ENCODE peak calls at places on chromosome 19, in seven cellular contexts. H is left ventricle myocardium inferior, N is AG09319, F is bronchial epithelial cell, W is foreskin keratinocyte, Y is BJ, Q is AG04449. R is an unnamed sample.

GRCh38 chr19:46384396-46384795 is 29.0 kb downstream of the CCDC8 start:
- DNase-seq in H (peak; percentile 46), N (no peak), F (no peak), W (no peak), Y (no peak), Q (no peak), R (no peak)

GRCh38 chr19:11570039-11570462 is 7.4 kb downstream of the ACP5 start:
- DNase-seq in H (no peak), N (no peak), F (no peak), W (no peak), Y (no peak), Q (no peak), R (no peak)

GRCh38 chr19:46537136-46538097 is 41.8 kb upstream of the PNMA8B start:
- DNase-seq in H (peak; percentile 62), N (no peak), F (peak; percentile 28), W (no peak), Y (no peak), Q (no peak), R (peak; percentile 37)

GRCh38 chr19:1046117-1046626 is 6.3 kb downstream of the ABCA7 start:
- DNase-seq in H (no peak), N (no peak), F (no peak), W (no peak), Y (no peak), Q (no peak), R (no peak)

GRCh38 chr19:46678110-46678732 is 17.2 kb upstream of the DACT3 start:
- DNase-seq in H (no peak), N (no peak), F (peak; percentile 14), W (no peak), Y (no peak), Q (no peak), R (no peak)

GRCh38 chr19:13033819-13034611 is 38.7 kb downstream of the NFIX start:
- DNase-seq in H (peak; percentile 86), N (no peak), F (peak; percentile 70), W (no peak), Y (no peak), Q (no peak), R (no peak)

GRCh38 chr19:39795001-39795400 is 16.3 kb downstream of the LEUTX start:
- DNase-seq in H (no peak), N (no peak), F (no peak), W (no peak), Y (no peak), Q (no peak), R (no peak)

GRCh38 chr19:29904017-29904416 is 38.0 kb upstream of the URI1 start:
- DNase-seq in H (no peak), N (no peak), F (no peak), W (no peak), Y (no peak), Q (no peak), R (no peak)

GRCh38 chr19:29660835-29661234 is 4.4 kb upstream of the PLEKHF1 start:
- DNase-seq in H (no peak), N (no peak), F (no peak), W (no peak), Y (no peak), Q (no peak), R (no peak)

GRCh38 chr19:5101871-5102270 is 133.0 kb downstream of the KDM4B start:
- DNase-seq in H (no peak), N (no peak), F (no peak), W (no peak), Y (no peak), Q (no peak), R (no peak)

GRCh38 chr19:45780448-45781281 is 1.6 kb downstream of the DMPK start:
- DNase-seq in H (no peak), N (no peak), F (no peak), W (no peak), Y (no peak), Q (no peak), R (no peak)

GRCh38 chr19:45059258-45059965 is 16.9 kb downstream of the ZNF296 start:
- DNase-seq in H (peak; percentile 53), N (peak; percentile 24), F (peak; percentile 73), W (peak; percentile 26), Y (no peak), Q (no peak), R (peak; percentile 82)

GRCh38 chr19:12720851-12721655 is 2.7 kb downstream of the TNPO2 start:
- DNase-seq in H (no peak), N (no peak), F (no peak), W (no peak), Y (no peak), Q (no peak), R (no peak)

GRCh38 chr19:12985049-12985776 is 10.1 kb upstream of the NFIX start:
- DNase-seq in H (peak; percentile 67), N (no peak), F (no peak), W (no peak), Y (no peak), Q (no peak), R (no peak)

GRCh38 chr19:23378948-23379347 is 16.3 kb downstream of the ZNF91 start:
- DNase-seq in H (no peak), N (no peak), F (no peak), W (no peak), Y (no peak), Q (no peak), R (no peak)

GRCh38 chr19:51326216-51327065 is 15.0 kb downstream of the IGLON5 start:
- DNase-seq in H (no peak), N (no peak), F (no peak), W (no peak), Y (no peak), Q (no peak), R (no peak)

GRCh38 chr19:14021474-14021873 is 6.5 kb upstream of the RLN3 start:
- DNase-seq in H (no peak), N (no peak), F (no peak), W (no peak), Y (no peak), Q (no peak), R (no peak)

GRCh38 chr19:6393982-6394412 is 1.0 kb upstream of the GTF2F1 start:
- DNase-seq in H (no peak), N (no peak), F (no peak), W (no peak), Y (no peak), Q (no peak), R (no peak)

GRCh38 chr19:15776991-15777787 is 10.3 kb upstream of the OR10H5 start:
- DNase-seq in H (no peak), N (no peak), F (no peak), W (no peak), Y (no peak), Q (no peak), R (no peak)

GRCh38 chr19:993361-993830 is 6.8 kb upstream of the GRIN3B start:
- DNase-seq in H (no peak), N (no peak), F (no peak), W (no peak), Y (no peak), Q (no peak), R (no peak)

GRCh38 chr19:46731007-46731501 is 14.1 kb upstream of the PRKD2 start:
- DNase-seq in H (no peak), N (peak; percentile 40), F (peak; percentile 83), W (no peak), Y (peak; percentile 50), Q (peak; percentile 59), R (no peak)

GRCh38 chr19:45156751-45157150 is 4.0 kb downstream of the NKPD1 start:
- DNase-seq in H (no peak), N (no peak), F (no peak), W (no peak), Y (no peak), Q (no peak), R (no peak)

GRCh38 chr19:10430505-10431253 is 10.3 kb downstream of the PDE4A start:
- DNase-seq in H (peak; percentile 72), N (peak; percentile 28), F (no peak), W (no peak), Y (no peak), Q (no peak), R (no peak)

GRCh38 chr19:1864480-1865171 is 1.2 kb upstream of the KLF16 start:
- DNase-seq in H (peak; percentile 75), N (no peak), F (no peak), W (no peak), Y (no peak), Q (no peak), R (peak; percentile 75)

GRCh38 chr19:38718747-38719543 is 25.3 kb downstream of the CAPN12 start:
- DNase-seq in H (peak; percentile 75), N (no peak), F (no peak), W (no peak), Y (no peak), Q (no peak), R (no peak)
- TF ChIP-seq CTCF in H (peak; percentile 59), N (peak; percentile 34), F (peak; percentile 41), W (peak; percentile 57), Y (peak; percentile 59), Q (peak; percentile 51), R (peak; percentile 48)

DNA sequence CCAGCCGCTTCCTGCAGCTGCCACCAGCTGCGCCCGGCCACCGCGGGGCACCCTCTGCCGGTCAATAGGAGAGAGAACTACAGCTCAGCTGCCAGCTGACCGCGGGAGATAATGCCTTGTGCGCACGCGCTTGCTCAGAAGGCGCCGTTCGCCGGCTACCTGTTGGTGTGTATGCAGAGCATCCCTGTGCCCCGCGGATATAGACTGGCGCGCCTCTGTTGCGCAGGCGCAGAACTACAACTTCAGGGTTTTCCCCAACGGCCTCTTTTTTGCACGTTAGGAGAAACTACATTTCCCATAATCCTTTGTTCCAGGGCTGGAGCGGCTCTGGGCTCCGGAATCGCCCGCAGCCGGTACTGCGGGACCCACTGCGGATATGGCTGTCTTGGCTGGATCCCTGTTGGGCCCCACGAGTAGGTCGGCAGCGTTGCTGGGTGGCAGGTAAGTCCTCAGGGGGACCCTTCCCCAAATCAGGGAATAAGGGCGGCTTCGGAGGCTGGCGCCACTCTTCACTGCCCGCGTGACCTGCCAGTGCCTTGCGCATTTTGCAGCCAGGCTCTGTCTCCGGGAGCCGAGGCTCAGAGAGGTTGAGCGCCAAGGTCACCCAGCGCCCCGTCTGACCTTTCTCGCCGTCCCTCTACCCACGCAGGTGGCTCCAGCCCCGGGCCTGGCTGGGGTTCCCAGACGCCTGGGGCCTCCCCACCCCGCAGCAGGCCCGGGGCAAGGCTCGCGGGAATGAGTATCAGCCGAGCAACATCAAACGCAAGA is at the start of gene MRPL34:
- DNase-seq in H (peak; percentile 93), N (peak; percentile 98), F (peak; percentile 99), W (peak; percentile 97), Y (peak; percentile 94), Q (peak; percentile 94), R (peak; percentile 96)
- TF ChIP-seq CTCF in H (peak; percentile 82), N (peak; percentile 79), F (peak; percentile 94), W (peak; percentile 99), Y (peak; percentile 92), Q (peak; percentile 89), R (peak; percentile 77)

GRCh38 chr19:58181902-58182576 is 822 bp upstream of the ZNF274 start:
- DNase-seq in H (peak; percentile 29), N (no peak), F (peak; percentile 20), W (peak; percentile 26), Y (no peak), Q (no peak), R (no peak)
- TF ChIP-seq CTCF in H (peak; percentile 65), N (peak; percentile 2), F (peak; percentile 55), W (peak; percentile 76), Y (peak; percentile 29), Q (peak; percentile 21), R (peak; percentile 34)

GRCh38 chr19:18771328-18772242 is 19.5 kb downstream of the COMP start:
- DNase-seq in H (no peak), N (no peak), F (no peak), W (no peak), Y (no peak), Q (no peak), R (no peak)
- TF ChIP-seq CTCF in H (no peak), N (no peak), F (peak; percentile 25), W (peak; percentile 31), Y (peak; percentile 29), Q (peak; percentile 23), R (peak; percentile 46)

GRCh38 chr19:18522124-18522861 is 423 bp upstream of the ELL start:
- DNase-seq in H (peak; percentile 100), N (peak; percentile 100), F (peak; percentile 98), W (peak; percentile 99), Y (peak; percentile 100), Q (peak; percentile 99), R (peak; percentile 100)
- TF ChIP-seq CTCF in H (no peak), N (peak; percentile 20), F (no peak), W (peak; percentile 60), Y (peak; percentile 36), Q (peak; percentile 31), R (no peak)